ENCODE peak calls at places on chromosomes 12 and 14, in nine cellular contexts. One of them, this sample, is unnamed.

GRCh38 chr14:105855893-105856675 is 329.7 kb downstream of the TMEM121 start:
- DNase-seq in frontal cortex: no peak
- DNase-seq in stimulated activated naive CD8-positive, alpha-beta T cell treated with anti-CD3 and anti-CD28 coated beads, Interleukin-15, Interleukin-2, amounts not matched to agents 100 U/mL and 50 U/mL, for 24 hours: no peak
- DNase-seq in mucosa of descending colon: peak; percentile 13
- DNase-seq in NB4: no peak
- DNase-seq in activated naive CD4-positive, alpha-beta T cell treated with Interleukin-2 at 50 U/mL for 16 hours: no peak
- DNase-seq in foreskin keratinocyte: no peak
- DNase-seq in G401: no peak
- DNase-seq in Caki2: no peak
- DNase-seq in this sample: peak; percentile 18

GRCh38 chr12:86945685-86946196 is 689.5 kb upstream of the MGAT4C start:
- DNase-seq in frontal cortex: no peak
- DNase-seq in G401: no peak
- DNase-seq in Caki2: no peak
- DNase-seq in activated naive CD4-positive, alpha-beta T cell treated with Interleukin-2 at 50 U/mL for 16 hours: no peak
- DNase-seq in stimulated activated naive CD8-positive, alpha-beta T cell treated with anti-CD3 and anti-CD28 coated beads, Interleukin-15, Interleukin-2, amounts not matched to agents 100 U/mL and 50 U/mL, for 24 hours: no peak
- DNase-seq in foreskin keratinocyte: no peak
- DNase-seq in mucosa of descending colon: no peak
- DNase-seq in NB4: no peak
- DNase-seq in this sample: no peak

GRCh38 chr14:68667313-68667791 is 125.5 kb downstream of the ZFP36L1 start:
- DNase-seq in activated naive CD4-positive, alpha-beta T cell treated with Interleukin-2 at 50 U/mL for 16 hours: no peak
- DNase-seq in foreskin keratinocyte: no peak
- DNase-seq in mucosa of descending colon: no peak
- DNase-seq in Caki2: no peak
- DNase-seq in NB4: no peak
- DNase-seq in stimulated activated naive CD8-positive, alpha-beta T cell treated with anti-CD3 and anti-CD28 coated beads, Interleukin-15, Interleukin-2, amounts not matched to agents 100 U/mL and 50 U/mL, for 24 hours: no peak
- DNase-seq in G401: no peak
- DNase-seq in frontal cortex: no peak
- DNase-seq in this sample: peak; percentile 0

GRCh38 chr14:74882103-74882920 is 596 bp downstream of the DLST start:
- DNase-seq in G401: no peak
- DNase-seq in mucosa of descending colon: peak; percentile 76
- DNase-seq in NB4: peak; percentile 72
- DNase-seq in Caki2: peak; percentile 43
- DNase-seq in foreskin keratinocyte: peak; percentile 52
- DNase-seq in activated naive CD4-positive, alpha-beta T cell treated with Interleukin-2 at 50 U/mL for 16 hours: peak; percentile 60
- DNase-seq in frontal cortex: peak; percentile 48
- DNase-seq in stimulated activated naive CD8-positive, alpha-beta T cell treated with anti-CD3 and anti-CD28 coated beads, Interleukin-15, Interleukin-2, amounts not matched to agents 100 U/mL and 50 U/mL, for 24 hours: peak; percentile 56
- DNase-seq in this sample: peak; percentile 49

GRCh38 chr14:23356662-23357061 is 4.0 kb upstream of the SLC22A17 start:
- DNase-seq in foreskin keratinocyte: no peak
- DNase-seq in G401: no peak
- DNase-seq in Caki2: no peak
- DNase-seq in stimulated activated naive CD8-positive, alpha-beta T cell treated with anti-CD3 and anti-CD28 coated beads, Interleukin-15, Interleukin-2, amounts not matched to agents 100 U/mL and 50 U/mL, for 24 hours: no peak
- DNase-seq in activated naive CD4-positive, alpha-beta T cell treated with Interleukin-2 at 50 U/mL for 16 hours: no peak
- DNase-seq in mucosa of descending colon: no peak
- DNase-seq in frontal cortex: no peak
- DNase-seq in NB4: no peak
- DNase-seq in this sample: no peak

GRCh38 chr12:51863921-51864700 is 15.6 kb upstream of the FIGNL2 start:
- DNase-seq in mucosa of descending colon: no peak
- DNase-seq in G401: peak; percentile 80
- DNase-seq in foreskin keratinocyte: no peak
- DNase-seq in stimulated activated naive CD8-positive, alpha-beta T cell treated with anti-CD3 and anti-CD28 coated beads, Interleukin-15, Interleukin-2, amounts not matched to agents 100 U/mL and 50 U/mL, for 24 hours: peak; percentile 57
- DNase-seq in frontal cortex: no peak
- DNase-seq in Caki2: no peak
- DNase-seq in NB4: no peak
- DNase-seq in activated naive CD4-positive, alpha-beta T cell treated with Interleukin-2 at 50 U/mL for 16 hours: peak; percentile 27
- DNase-seq in this sample: no peak

GRCh38 chr12:56040963-56041578 is 647 bp upstream of the RPS26 start:
- DNase-seq in foreskin keratinocyte: no peak
- DNase-seq in frontal cortex: no peak
- DNase-seq in Caki2: no peak
- DNase-seq in mucosa of descending colon: peak; percentile 38
- DNase-seq in NB4: no peak
- DNase-seq in activated naive CD4-positive, alpha-beta T cell treated with Interleukin-2 at 50 U/mL for 16 hours: peak; percentile 14
- DNase-seq in G401: no peak
- DNase-seq in stimulated activated naive CD8-positive, alpha-beta T cell treated with anti-CD3 and anti-CD28 coated beads, Interleukin-15, Interleukin-2, amounts not matched to agents 100 U/mL and 50 U/mL, for 24 hours: peak; percentile 16
- DNase-seq in this sample: no peak

GRCh38 chr12:124761876-124762275 is 101.8 kb downstream of the SCARB1 start:
- DNase-seq in G401: no peak
- DNase-seq in mucosa of descending colon: no peak
- DNase-seq in activated naive CD4-positive, alpha-beta T cell treated with Interleukin-2 at 50 U/mL for 16 hours: peak; percentile 24
- DNase-seq in foreskin keratinocyte: no peak
- DNase-seq in NB4: no peak
- DNase-seq in Caki2: no peak
- DNase-seq in stimulated activated naive CD8-positive, alpha-beta T cell treated with anti-CD3 and anti-CD28 coated beads, Interleukin-15, Interleukin-2, amounts not matched to agents 100 U/mL and 50 U/mL, for 24 hours: peak; percentile 83
- DNase-seq in frontal cortex: no peak
- DNase-seq in this sample: no peak

GRCh38 chr12:66693901-66694513 is 15.1 kb upstream of the GRIP1 start:
- DNase-seq in frontal cortex: peak; percentile 19
- DNase-seq in NB4: peak; percentile 79
- DNase-seq in Caki2: peak; percentile 69
- DNase-seq in stimulated activated naive CD8-positive, alpha-beta T cell treated with anti-CD3 and anti-CD28 coated beads, Interleukin-15, Interleukin-2, amounts not matched to agents 100 U/mL and 50 U/mL, for 24 hours: no peak
- DNase-seq in mucosa of descending colon: no peak
- DNase-seq in foreskin keratinocyte: peak; percentile 60
- DNase-seq in G401: peak; percentile 57
- DNase-seq in activated naive CD4-positive, alpha-beta T cell treated with Interleukin-2 at 50 U/mL for 16 hours: no peak
- DNase-seq in this sample: no peak

GRCh38 chr12:72925716-72926115 is 653.5 kb downstream of the TRHDE start:
- DNase-seq in stimulated activated naive CD8-positive, alpha-beta T cell treated with anti-CD3 and anti-CD28 coated beads, Interleukin-15, Interleukin-2, amounts not matched to agents 100 U/mL and 50 U/mL, for 24 hours: no peak
- DNase-seq in frontal cortex: no peak
- DNase-seq in foreskin keratinocyte: no peak
- DNase-seq in G401: no peak
- DNase-seq in mucosa of descending colon: no peak
- DNase-seq in NB4: no peak
- DNase-seq in activated naive CD4-positive, alpha-beta T cell treated with Interleukin-2 at 50 U/mL for 16 hours: no peak
- DNase-seq in Caki2: no peak
- DNase-seq in this sample: no peak

GRCh38 chr14:104292084-104292970 is 153.9 kb downstream of the KIF26A start:
- DNase-seq in mucosa of descending colon: peak; percentile 21
- DNase-seq in Caki2: no peak
- DNase-seq in stimulated activated naive CD8-positive, alpha-beta T cell treated with anti-CD3 and anti-CD28 coated beads, Interleukin-15, Interleukin-2, amounts not matched to agents 100 U/mL and 50 U/mL, for 24 hours: no peak
- DNase-seq in NB4: no peak
- DNase-seq in activated naive CD4-positive, alpha-beta T cell treated with Interleukin-2 at 50 U/mL for 16 hours: no peak
- DNase-seq in foreskin keratinocyte: no peak
- DNase-seq in frontal cortex: no peak
- DNase-seq in G401: no peak
- DNase-seq in this sample: peak; percentile 7

GRCh38 chr14:76962303-76962660 is 66.2 kb downstream of the IRF2BPL start:
- DNase-seq in foreskin keratinocyte: no peak
- DNase-seq in mucosa of descending colon: peak; percentile 53
- DNase-seq in stimulated activated naive CD8-positive, alpha-beta T cell treated with anti-CD3 and anti-CD28 coated beads, Interleukin-15, Interleukin-2, amounts not matched to agents 100 U/mL and 50 U/mL, for 24 hours: peak; percentile 33
- DNase-seq in activated naive CD4-positive, alpha-beta T cell treated with Interleukin-2 at 50 U/mL for 16 hours: no peak
- DNase-seq in NB4: no peak
- DNase-seq in G401: no peak
- DNase-seq in frontal cortex: no peak
- DNase-seq in Caki2: no peak
- DNase-seq in this sample: no peak

This sample was measured in left colon.